ENCODE peak calls at places on chromosome 11, in four cellular contexts. K, E, B and T are unnamed samples.

GRCh38 chr11:126153999-126154398 is 57.5 kb downstream of the RPUSD4 start:
- DNase-seq in K (no peak), E (no peak), B (no peak), T (no peak)

GRCh38 chr11:2525941-2526807 is 81.4 kb downstream of the KCNQ1 start:
- DNase-seq in K (no peak), E (no peak), B (no peak), T (no peak)

GRCh38 chr11:58186938-58187337 is 1.9 kb upstream of the OR9Q2 start:
- DNase-seq in K (no peak), E (no peak), B (no peak), T (no peak)

GRCh38 chr11:78562398-78562797 is 12.3 kb downstream of the NARS2 start:
- DNase-seq in K (no peak), E (no peak), B (no peak), T (no peak)

GRCh38 chr11:2129699-2130366 is 9.4 kb downstream of the IGF2 start:
- DNase-seq in K (no peak), E (no peak), B (no peak), T (no peak)

GRCh38 chr11:66549696-66550095 is 3.0 kb downstream of the ACTN3 start:
- DNase-seq in K (no peak), E (no peak), B (no peak), T (no peak)

GRCh38 chr11:111793863-111794262 is 27.7 kb upstream of the PPP2R1B start:
- DNase-seq in K (no peak), E (no peak), B (no peak), T (no peak)

GRCh38 chr11:130337281-130338089 is 22.8 kb upstream of the ZBTB44 start:
- DNase-seq in K (no peak), E (no peak), B (no peak), T (no peak)

GRCh38 chr11:58998480-58999290 is 59.4 kb downstream of the GLYATL1 start:
- DNase-seq in K (no peak), E (no peak), B (no peak), T (no peak)

GRCh38 chr11:69092263-69092662 is 43.5 kb downstream of the TPCN2 start:
- DNase-seq in K (no peak), E (no peak), B (no peak), T (no peak)

GRCh38 chr11:94127632-94128031 is 1.0 kb upstream of the PANX1 start:
- DNase-seq in K (no peak), E (no peak), B (no peak), T (no peak)

GRCh38 chr11:12454782-12455181 is 77.4 kb downstream of the PARVA start:
- DNase-seq in K (no peak), E (no peak), B (no peak), T (no peak)

GRCh38 chr11:44189986-44190882 is 94.8 kb downstream of the EXT2 start:
- DNase-seq in K (peak), E (no peak), B (no peak), T (no peak)

GRCh38 chr11:46290598-46291309 is 13.3 kb downstream of the CREB3L1 start:
- DNase-seq in K (no peak), E (no peak), B (peak), T (no peak)

GRCh38 chr11:84249344-84250135 is 963.4 kb upstream of the CCDC90B start:
- DNase-seq in K (no peak), E (peak), B (no peak), T (no peak)

GRCh38 chr11:66371627-66372415 is at the start of gene SLC29A2:
- DNase-seq in K (peak), E (peak), B (peak), T (peak)

GRCh38 chr11:134049303-134049702 is 19.6 kb upstream of the JAM3 start:
- DNase-seq in K (no peak), E (no peak), B (no peak), T (no peak)

GRCh38 chr11:115996808-115997188 is 492.6 kb upstream of the CADM1 start:
- DNase-seq in K (no peak), E (no peak), B (no peak), T (no peak)

GRCh38 chr11:60838132-60838531 is 3.8 kb upstream of the CCDC86 start:
- DNase-seq in K (no peak), E (no peak), B (peak), T (no peak)

GRCh38 chr11:112355726-112356125 is 95.1 kb upstream of the PLET1 start:
- DNase-seq in K (peak), E (no peak), B (peak), T (peak)

GRCh38 chr11:47220401-47220821 is 5.6 kb downstream of the DDB2 start:
- DNase-seq in K (no peak), E (no peak), B (no peak), T (no peak)

GRCh38 chr11:130865091-130865771 is 51.0 kb downstream of the SNX19 start:
- DNase-seq in K (no peak), E (no peak), B (no peak), T (no peak)

GRCh38 chr11:58963551-58964075 is 24.3 kb downstream of the GLYATL1 start:
- DNase-seq in K (no peak), E (no peak), B (peak), T (no peak)

GRCh38 chr11:76752321-76753175 is 30.6 kb upstream of the TSKU start:
- DNase-seq in K (no peak), E (no peak), B (no peak), T (no peak)

GRCh38 chr11:44426119-44426518 is 116.2 kb upstream of the ALX4 start:
- DNase-seq in K (no peak), E (no peak), B (no peak), T (no peak)

GRCh38 chr11:34798985-34799384 is 117.2 kb downstream of the APIP start:
- DNase-seq in K (no peak), E (no peak), B (no peak), T (no peak)

GRCh38 chr11:108788565-108789199 is 123.8 kb downstream of the DDX10 start:
- DNase-seq in K (no peak), E (no peak), B (peak), T (no peak)

GRCh38 chr11:112182867-112183266 is 7.6 kb downstream of the BCO2 start:
- DNase-seq in K (no peak), E (no peak), B (no peak), T (no peak)

GRCh38 chr11:86938900-86939880 is 16.0 kb downstream of the FZD4 start:
- DNase-seq in K (no peak), E (no peak), B (peak), T (no peak)

GRCh38 chr11:13691296-13691899 is 22.9 kb downstream of the FAR1 start:
- DNase-seq in K (no peak), E (no peak), B (no peak), T (no peak)

GRCh38 chr11:27795955-27796861 is 96.0 kb upstream of the BDNF start:
- DNase-seq in K (no peak), E (no peak), B (no peak), T (no peak)

GRCh38 chr11:92811341-92811740 is 158.1 kb upstream of the MTNR1B start:
- DNase-seq in K (no peak), E (no peak), B (no peak), T (no peak)

GRCh38 chr11:46948378-46949131 is 12.0 kb downstream of the CSTPP1 start:
- DNase-seq in K (no peak), E (no peak), B (no peak), T (no peak)

GRCh38 chr11:64207247-64208085 is 945 bp downstream of the FERMT3 start:
- DNase-seq in K (peak), E (peak), B (peak), T (peak)
- TF ChIP-seq SPI1 in K (peak), E (peak), B (peak), T (peak)

DNA sequence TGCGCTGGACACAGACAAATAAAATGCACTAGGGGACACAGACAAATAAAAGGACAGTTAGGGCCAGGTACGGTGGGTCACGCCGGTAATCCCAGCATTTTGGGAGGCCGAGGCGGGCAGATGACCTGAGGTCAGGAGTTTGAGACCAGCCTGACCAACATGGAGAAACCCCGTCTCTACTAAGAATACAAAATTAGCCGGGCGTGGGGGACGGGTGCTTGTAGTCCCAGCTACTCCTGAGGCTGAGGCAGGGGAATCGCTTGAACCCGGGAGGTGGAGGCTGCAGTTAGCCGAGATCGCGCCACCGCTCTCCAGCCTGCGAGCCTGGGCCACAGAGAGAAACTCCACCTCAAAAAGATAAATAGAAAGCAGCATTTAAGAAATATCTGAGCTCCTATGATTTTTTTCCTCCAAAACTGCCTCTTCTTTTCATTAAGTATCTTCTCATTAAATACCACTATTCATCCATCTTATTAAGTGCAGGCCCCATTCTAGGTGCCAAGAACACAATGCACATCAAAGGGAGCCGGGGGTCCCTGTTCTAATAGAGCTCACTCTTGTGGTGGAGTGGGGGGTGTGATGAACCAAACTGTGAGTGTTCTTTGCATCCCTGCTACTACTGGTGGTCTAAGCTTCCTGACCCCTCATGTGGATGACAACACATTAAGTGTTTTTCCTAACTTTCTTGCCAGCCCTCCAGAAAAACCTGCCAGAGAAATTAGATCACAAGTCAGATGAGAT is 766 bp upstream of the ZNHIT2 start:
- DNase-seq in K (no peak), E (no peak), B (no peak), T (no peak)
- TF ChIP-seq POLR2AphosphoS5 in K (no peak), E (no peak), B (no peak), T (no peak)

DNA sequence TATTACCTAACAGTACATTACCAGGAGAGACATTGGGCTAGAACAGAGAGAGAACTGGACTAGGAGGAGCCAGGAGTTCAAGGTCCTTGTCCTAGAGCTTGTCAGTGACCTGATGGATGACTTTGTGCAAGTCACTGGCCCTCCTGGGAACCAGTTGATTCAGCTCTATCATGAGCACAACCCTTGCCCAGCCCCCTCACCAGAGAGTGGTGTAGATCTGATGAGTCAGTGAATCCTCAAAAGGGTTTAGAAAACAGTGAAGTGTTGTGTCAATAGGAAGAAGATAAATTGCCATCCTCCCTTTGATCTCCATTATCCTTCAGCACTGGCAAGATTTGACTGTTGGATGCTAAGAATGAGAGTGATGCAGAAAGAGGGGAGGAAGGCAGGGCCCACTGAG is 24.3 kb downstream of the NEU3 start:
- DNase-seq in K (no peak), E (no peak), B (peak), T (no peak)
- TF ChIP-seq SPI1 in K (no peak), E (no peak), B (no peak), T (no peak)

DNA sequence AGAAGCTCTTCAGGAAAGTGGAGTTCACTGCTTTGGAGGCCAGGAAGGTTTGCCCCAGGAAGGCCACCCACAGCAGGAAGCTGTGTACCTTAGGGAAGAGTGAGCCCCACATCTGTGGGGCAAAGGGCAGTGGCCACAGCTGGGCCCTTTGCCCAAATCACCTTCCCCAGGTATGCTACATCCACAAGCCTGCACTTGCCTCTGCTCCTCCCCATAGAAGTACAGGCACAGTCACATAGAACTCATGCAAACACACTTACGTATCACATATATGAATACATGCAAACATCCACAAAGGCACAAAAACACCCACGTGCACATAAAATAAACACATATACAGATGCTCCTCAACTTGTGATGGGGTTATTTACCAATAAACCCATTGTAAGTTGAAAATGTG is 2.1 kb downstream of the TRIM29 start:
- DNase-seq in K (no peak), E (no peak), B (no peak), T (peak)
- TF ChIP-seq POLR2AphosphoS5 in K (no peak), E (no peak), B (no peak), T (no peak)

GRCh38 chr11:121337740-121338272 is 45.2 kb downstream of the SC5D start:
- DNase-seq in K (no peak), E (no peak), B (no peak), T (no peak)
- TF ChIP-seq SPI1 in K (no peak), E (no peak), B (no peak), T (no peak)

DNA sequence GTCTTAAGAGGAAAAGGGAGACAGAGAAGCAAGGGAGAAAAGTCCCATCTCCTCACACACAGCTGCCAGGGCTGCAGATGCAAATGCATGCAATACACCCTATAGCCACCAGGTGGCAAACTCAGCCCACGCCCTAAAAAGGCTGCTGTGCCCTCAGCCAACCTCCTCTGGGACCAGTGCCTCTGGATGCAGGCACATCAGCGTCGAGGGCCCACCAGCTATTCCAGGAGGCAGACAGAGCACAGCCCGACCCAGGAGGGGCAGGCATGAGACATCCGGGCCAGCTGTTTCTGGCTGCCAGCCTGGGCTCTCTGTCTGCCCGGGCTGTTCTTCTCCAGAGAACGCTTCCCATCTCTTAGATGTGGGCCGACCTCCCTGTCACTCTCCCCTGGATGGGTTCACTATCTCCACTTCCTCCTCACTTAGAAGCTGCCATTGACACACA is 39.7 kb downstream of the TPBGL start:
- DNase-seq in K (peak), E (peak), B (peak), T (peak)
- TF ChIP-seq POLR2AphosphoS5 in K (no peak), E (no peak), B (no peak), T (no peak)

GRCh38 chr11:10108901-10109665 is 184.9 kb downstream of the SBF2 start:
- DNase-seq in K (no peak), E (no peak), B (no peak), T (no peak)
- TF ChIP-seq SPI1 in K (no peak), E (no peak), B (no peak), T (no peak)

GRCh38 chr11:19367051-19367709 is 126.4 kb upstream of the E2F8 start:
- DNase-seq in K (no peak), E (no peak), B (no peak), T (no peak)

GRCh38 chr11:19368726-19369364 is 128.1 kb upstream of the E2F8 start:
- DNase-seq in K (no peak), E (no peak), B (no peak), T (no peak)

GRCh38 chr11:19370100-19370861 is 129.5 kb upstream of the E2F8 start:
- DNase-seq in K (no peak), E (no peak), B (no peak), T (no peak)

DNA sequence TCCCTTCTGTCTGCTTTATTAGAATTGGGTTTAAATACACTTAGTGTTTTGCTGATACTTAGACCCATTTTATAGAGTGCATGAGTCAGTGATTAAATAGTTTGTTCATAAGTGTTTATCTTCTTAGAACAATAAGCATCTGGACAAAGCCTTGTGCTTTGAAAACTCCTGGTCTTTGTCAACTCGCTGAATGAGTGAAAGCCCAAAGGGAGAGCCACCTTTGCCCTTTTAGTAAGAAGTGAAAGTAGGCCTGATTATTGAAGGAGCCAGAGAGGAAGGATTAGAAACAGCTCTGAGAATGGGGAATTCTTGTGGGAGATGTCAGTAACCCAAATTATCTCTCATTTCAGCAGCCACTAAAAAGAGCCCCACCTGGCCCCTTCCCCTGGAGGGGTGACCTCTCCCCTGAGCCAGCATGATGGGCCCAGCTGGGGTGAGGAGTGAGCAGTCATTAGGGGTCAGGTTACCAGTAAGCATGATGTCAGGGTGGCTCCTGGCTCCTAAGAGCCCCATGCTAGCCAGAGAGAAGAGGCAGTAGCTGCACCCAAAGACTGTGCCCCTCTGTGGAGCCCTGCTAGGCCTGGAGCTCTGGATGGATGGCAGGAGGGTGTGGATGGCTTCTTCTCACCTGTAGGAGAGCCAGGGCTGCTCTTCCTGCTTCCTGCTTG is 125.1 kb upstream of the E2F8 start:
- DNase-seq in K (no peak), E (no peak), B (no peak), T (no peak)
- TF ChIP-seq POLR2AphosphoS5 in K (no peak), E (no peak), B (no peak), T (no peak)

GRCh38 chr11:702731-703461 is 3.1 kb upstream of the EPS8L2 start:
- DNase-seq in K (no peak), E (no peak), B (no peak), T (no peak)
- TF ChIP-seq SPI1 in K (no peak), E (no peak), B (no peak), T (no peak)

DNA sequence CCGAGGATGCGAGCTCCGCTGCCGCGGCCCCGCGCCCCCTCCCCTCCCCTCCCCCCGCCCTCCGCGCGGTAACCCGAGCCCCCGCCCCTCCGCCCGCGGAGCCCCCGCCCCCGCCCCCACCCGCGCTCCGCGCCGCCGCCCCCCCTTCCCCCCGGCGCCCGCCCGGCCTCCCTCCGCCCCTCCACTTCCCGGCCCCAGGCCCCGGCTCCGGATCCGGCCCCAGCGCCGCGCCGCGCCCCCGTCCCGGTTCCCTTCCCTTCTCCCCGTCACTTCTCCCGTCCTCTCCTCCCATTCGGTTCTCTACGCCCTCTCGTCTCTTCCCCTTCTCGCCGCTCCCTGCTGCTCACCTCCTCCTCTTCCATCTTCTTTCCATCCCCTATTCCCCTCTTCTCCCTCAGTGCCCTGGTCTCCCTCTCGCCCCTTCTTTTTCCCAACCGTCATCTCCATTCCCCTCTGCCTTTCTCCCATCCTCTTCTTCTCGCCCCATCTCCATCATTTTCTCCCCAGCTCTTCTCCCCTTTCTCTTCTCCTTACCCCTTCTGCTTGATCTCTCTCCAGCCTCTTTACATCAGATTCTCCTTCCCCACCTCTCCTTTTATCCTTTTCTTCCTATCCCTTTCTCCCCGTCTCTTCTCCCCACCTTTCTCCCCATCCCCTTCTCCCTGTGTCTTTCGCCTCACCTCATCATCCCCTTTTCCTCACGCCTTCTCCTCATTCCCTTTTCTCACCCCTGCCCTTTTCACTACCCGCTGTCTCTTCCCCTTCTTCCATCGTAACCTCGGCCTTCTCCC is at the start of gene DCHS1:
- DNase-seq in K (no peak), E (no peak), B (no peak), T (no peak)
- TF ChIP-seq POLR2AphosphoS5 in K (no peak), E (no peak), B (no peak), T (no peak)